ENCODE peak calls at places on chromosomes 4 and X, in nine cellular contexts. J, I, A, P, U, L, X, S and O are unnamed samples.

GRCh38 chr4:23775694-23776093 is 114.2 kb downstream of the PPARGC1A start:
- DNase-seq in J (peak; percentile 45), I (peak; percentile 37), A (no peak), P (no peak), U (no peak), L (peak; percentile 25), X (no peak), S (no peak), O (no peak)

GRCh38 chr4:138911903-138912713 is 103.5 kb upstream of the NOCT start:
- DNase-seq in J (no peak), I (no peak), A (no peak), P (no peak), U (no peak), L (peak; percentile 65), X (no peak), S (peak; percentile 47), O (peak; percentile 47)

GRCh38 chrX:107714196-107714811 is 61.3 kb downstream of the TSC22D3 start:
- DNase-seq in J (no peak), I (no peak), A (no peak), P (no peak), U (no peak), L (no peak), X (no peak), S (no peak), O (peak; percentile 16)

GRCh38 chr4:81607947-81608346 is 136.2 kb upstream of the RASGEF1B start:
- DNase-seq in J (no peak), I (no peak), A (no peak), P (no peak), U (no peak), L (no peak), X (no peak), S (no peak), O (no peak)

GRCh38 chrX:20729421-20729820 is 462.7 kb upstream of the RPS6KA3 start:
- DNase-seq in J (no peak), I (no peak), A (no peak), P (no peak), U (no peak), L (no peak), X (no peak), S (no peak), O (no peak)

GRCh38 chrX:12878536-12878935 is 11.7 kb downstream of the TLR7 start:
- DNase-seq in J (no peak), I (no peak), A (no peak), P (no peak), U (no peak), L (no peak), X (no peak), S (no peak), O (no peak)

GRCh38 chrX:39491548-39492297 is 606.0 kb downstream of the BCOR start:
- DNase-seq in J (no peak), I (no peak), A (no peak), P (no peak), U (no peak), L (no peak), X (no peak), S (peak; percentile 86), O (peak; percentile 47)

GRCh38 chr4:20327808-20328207 is 76.1 kb downstream of the SLIT2 start:
- DNase-seq in J (no peak), I (no peak), A (no peak), P (no peak), U (no peak), L (no peak), X (no peak), S (no peak), O (no peak)

GRCh38 chr4:78481180-78481579 is 70.4 kb upstream of the ANXA3 start:
- DNase-seq in J (no peak), I (no peak), A (no peak), P (no peak), U (no peak), L (no peak), X (no peak), S (no peak), O (no peak)

GRCh38 chr4:137541181-137541580 is 8.9 kb upstream of the PCDH18 start:
- DNase-seq in J (no peak), I (peak; percentile 7), A (no peak), P (no peak), U (no peak), L (no peak), X (no peak), S (no peak), O (no peak)

GRCh38 chr4:104756837-104757236 is 262.1 kb upstream of the CXXC4 start:
- DNase-seq in J (no peak), I (no peak), A (no peak), P (no peak), U (no peak), L (no peak), X (no peak), S (no peak), O (no peak)

GRCh38 chrX:137926090-137926489 is 360.2 kb downstream of the ZIC3 start:
- DNase-seq in J (no peak), I (no peak), A (no peak), P (no peak), U (no peak), L (no peak), X (no peak), S (peak; percentile 5), O (no peak)

GRCh38 chrX:24229967-24230366 is 80.4 kb downstream of the ZFX start:
- DNase-seq in J (no peak), I (no peak), A (no peak), P (no peak), U (no peak), L (no peak), X (no peak), S (peak; percentile 38), O (no peak)

GRCh38 chr4:44538534-44538933 is 89.9 kb upstream of the KCTD8 start:
- DNase-seq in J (no peak), I (no peak), A (no peak), P (no peak), U (no peak), L (no peak), X (no peak), S (no peak), O (no peak)

GRCh38 chrX:71175531-71175930 is 30.9 kb downstream of the NLGN3 start:
- DNase-seq in J (no peak), I (no peak), A (no peak), P (no peak), U (no peak), L (no peak), X (no peak), S (no peak), O (no peak)

GRCh38 chrX:29662759-29663503 is 552.4 kb upstream of the MAGEB2 start:
- DNase-seq in J (no peak), I (peak; percentile 1), A (no peak), P (no peak), U (no peak), L (no peak), X (no peak), S (peak; percentile 1), O (no peak)

GRCh38 chr4:53963336-53963735 is 101.1 kb downstream of the CHIC2 start:
- DNase-seq in J (no peak), I (no peak), A (no peak), P (no peak), U (peak; percentile 66), L (no peak), X (no peak), S (no peak), O (no peak)

GRCh38 chrX:40755291-40756249 is 20.2 kb upstream of the MED14 start:
- DNase-seq in J (no peak), I (no peak), A (no peak), P (no peak), U (no peak), L (no peak), X (no peak), S (no peak), O (no peak)

GRCh38 chr4:165874799-165875371 is 1.8 kb downstream of the TLL1 start:
- DNase-seq in J (no peak), I (no peak), A (no peak), P (no peak), U (no peak), L (no peak), X (peak; percentile 65), S (no peak), O (peak; percentile 17)

GRCh38 chr4:82833696-82834313 is 35.2 kb upstream of the SCD5 start:
- DNase-seq in J (no peak), I (peak; percentile 27), A (no peak), P (no peak), U (no peak), L (no peak), X (no peak), S (no peak), O (peak; percentile 27)

GRCh38 chr4:163380703-163381102 is 37.0 kb downstream of the NPY5R start:
- DNase-seq in J (no peak), I (no peak), A (no peak), P (no peak), U (no peak), L (no peak), X (no peak), S (no peak), O (peak; percentile 37)

GRCh38 chrX:133781174-133781573 is 204.2 kb downstream of the GPC3 start:
- DNase-seq in J (no peak), I (no peak), A (no peak), P (no peak), U (no peak), L (no peak), X (no peak), S (no peak), O (no peak)

DNA sequence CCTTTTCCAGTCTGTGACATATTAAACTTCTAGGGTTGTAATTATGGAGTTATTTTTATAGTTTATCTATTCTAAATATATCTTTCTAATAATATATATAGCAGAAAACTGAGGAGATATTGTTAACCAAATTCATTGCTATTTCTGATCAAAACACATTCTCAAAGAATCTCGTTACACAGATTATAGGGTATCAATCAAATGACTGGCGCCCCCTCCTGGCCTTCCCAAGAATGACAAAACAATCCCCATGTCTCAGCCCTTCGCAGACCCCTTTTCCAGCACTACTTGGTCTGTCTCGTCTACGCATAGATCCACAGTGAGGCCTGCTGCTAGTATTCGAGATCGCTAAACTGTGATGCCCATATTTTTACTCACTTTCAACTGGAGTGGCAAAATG is 209.3 kb downstream of the GPC3 start:
- DNase-seq in J (peak; percentile 27), I (no peak), A (peak; percentile 5), P (no peak), U (no peak), L (peak; percentile 24), X (no peak), S (peak; percentile 21), O (peak; percentile 9)
- TF ChIP-seq CTCF in J (peak; percentile 26), I (peak; percentile 34), A (peak; percentile 33), P (no peak), U (peak; percentile 23), L (peak; percentile 25), X (no peak), S (peak; percentile 57), O (peak; percentile 33)

GRCh38 chr4:98747659-98748091 is 89.3 kb upstream of the TSPAN5 start:
- DNase-seq in J (no peak), I (no peak), A (no peak), P (no peak), U (no peak), L (peak; percentile 31), X (no peak), S (no peak), O (peak; percentile 49)
- TF ChIP-seq POLR2AphosphoS5 in J (no peak), I (no peak), A (no peak), P (no peak), U (no peak), L (no peak), X (no peak), S (no peak), O (no peak)

GRCh38 chr4:173182403-173182802 is 13.8 kb downstream of the GALNT7 start:
- DNase-seq in J (no peak), I (no peak), A (no peak), P (no peak), U (no peak), L (no peak), X (no peak), S (no peak), O (no peak)
- TF ChIP-seq EP300 in J (no peak), I (no peak), A (no peak), P (no peak), U (no peak), L (no peak), X (no peak), S (no peak), O (no peak)

GRCh38 chr4:72569719-72570235 is 756 bp upstream of the ADAMTS3 start:
- DNase-seq in J (no peak), I (no peak), A (no peak), P (no peak), U (no peak), L (no peak), X (no peak), S (no peak), O (no peak)
- TF ChIP-seq CTCF in J (no peak), I (no peak), A (no peak), P (no peak), U (no peak), L (no peak), X (no peak), S (no peak), O (no peak)